ENCODE peak calls at places on chromosomes 4 and X, in five cellular contexts. One of them, this sample, is unnamed.

GRCh38 chr4:16192631-16193483 is 33.4 kb downstream of the TAPT1 start:
- DNase-seq in mammary epithelial cell: no peak
- DNase-seq in uterus: no peak
- DNase-seq in left lung: no peak
- DNase-seq in Peyer's patch: no peak
- DNase-seq in this sample: no peak

GRCh38 chr4:185343726-185344581 is 51.8 kb downstream of the LRP2BP start:
- DNase-seq in mammary epithelial cell: peak; percentile 5
- DNase-seq in uterus: peak; percentile 77
- DNase-seq in left lung: no peak
- DNase-seq in Peyer's patch: no peak
- DNase-seq in this sample: peak; percentile 10

GRCh38 chrX:24870143-24870542 is 145.6 kb downstream of the ARX start:
- DNase-seq in mammary epithelial cell: no peak
- DNase-seq in uterus: no peak
- DNase-seq in left lung: no peak
- DNase-seq in Peyer's patch: no peak
- DNase-seq in this sample: no peak

GRCh38 chr4:119025440-119025839 is 110.2 kb upstream of the MYOZ2 start:
- DNase-seq in mammary epithelial cell: peak; percentile 74
- DNase-seq in uterus: peak; percentile 79
- DNase-seq in left lung: peak; percentile 61
- DNase-seq in Peyer's patch: peak; percentile 79
- DNase-seq in this sample: peak; percentile 14

GRCh38 chrX:1248381-1249061 is 20.1 kb upstream of the CSF2RA start:
- DNase-seq in mammary epithelial cell: no peak
- DNase-seq in uterus: no peak
- DNase-seq in left lung: no peak
- DNase-seq in Peyer's patch: no peak
- DNase-seq in this sample: no peak

GRCh38 chrX:68719181-68719903 is 71.9 kb downstream of the STARD8 start:
- DNase-seq in mammary epithelial cell: no peak
- DNase-seq in uterus: peak; percentile 1
- DNase-seq in left lung: peak; percentile 18
- DNase-seq in Peyer's patch: peak; percentile 41
- DNase-seq in this sample: no peak

GRCh38 chrX:122504026-122504425 is 680.1 kb upstream of the GRIA3 start:
- DNase-seq in mammary epithelial cell: peak; percentile 52
- DNase-seq in uterus: no peak
- DNase-seq in left lung: no peak
- DNase-seq in Peyer's patch: no peak
- DNase-seq in this sample: no peak

GRCh38 chrX:85017721-85018120 is 14.0 kb downstream of the APOOL start:
- DNase-seq in mammary epithelial cell: no peak
- DNase-seq in uterus: no peak
- DNase-seq in left lung: no peak
- DNase-seq in Peyer's patch: no peak
- DNase-seq in this sample: no peak

GRCh38 chr4:95170176-95170575 is 378.6 kb downstream of the UNC5C start:
- DNase-seq in mammary epithelial cell: no peak
- DNase-seq in uterus: no peak
- DNase-seq in left lung: no peak
- DNase-seq in Peyer's patch: no peak
- DNase-seq in this sample: no peak

GRCh38 chrX:152905081-152905420 is 7.2 kb downstream of the ZNF185 start:
- DNase-seq in mammary epithelial cell: no peak
- DNase-seq in uterus: no peak
- DNase-seq in left lung: no peak
- DNase-seq in Peyer's patch: no peak
- DNase-seq in this sample: no peak

GRCh38 chr4:104976258-104976657 is 170.4 kb upstream of the TET2 start:
- DNase-seq in mammary epithelial cell: no peak
- DNase-seq in uterus: no peak
- DNase-seq in left lung: no peak
- DNase-seq in Peyer's patch: no peak
- DNase-seq in this sample: no peak

GRCh38 chrX:30892591-30892990 is 3.5 kb upstream of the TAB3 start:
- DNase-seq in mammary epithelial cell: peak; percentile 71
- DNase-seq in uterus: no peak
- DNase-seq in left lung: no peak
- DNase-seq in Peyer's patch: no peak
- DNase-seq in this sample: no peak

GRCh38 chr4:80173387-80173786 is 23.9 kb upstream of the PRDM8 start:
- DNase-seq in mammary epithelial cell: peak; percentile 87
- DNase-seq in uterus: no peak
- DNase-seq in left lung: no peak
- DNase-seq in Peyer's patch: peak; percentile 73
- DNase-seq in this sample: peak; percentile 62

GRCh38 chrX:122475306-122475705 is 708.8 kb upstream of the GRIA3 start:
- DNase-seq in mammary epithelial cell: peak; percentile 47
- DNase-seq in uterus: no peak
- DNase-seq in left lung: no peak
- DNase-seq in Peyer's patch: no peak
- DNase-seq in this sample: no peak

GRCh38 chr4:15756361-15756861 is 21.7 kb upstream of the CD38 start:
- DNase-seq in mammary epithelial cell: peak; percentile 91
- DNase-seq in uterus: no peak
- DNase-seq in left lung: no peak
- DNase-seq in Peyer's patch: peak; percentile 67
- DNase-seq in this sample: peak; percentile 43

GRCh38 chrX:122567911-122568310 is 616.2 kb upstream of the GRIA3 start:
- DNase-seq in mammary epithelial cell: no peak
- DNase-seq in uterus: no peak
- DNase-seq in left lung: no peak
- DNase-seq in Peyer's patch: no peak
- DNase-seq in this sample: no peak

GRCh38 chr4:1800805-1801204 is 7.7 kb downstream of the FGFR3 start:
- DNase-seq in mammary epithelial cell: no peak
- DNase-seq in uterus: no peak
- DNase-seq in left lung: no peak
- DNase-seq in Peyer's patch: no peak
- DNase-seq in this sample: no peak

GRCh38 chr4:4559596-4559995 is 17.7 kb upstream of the STX18 start:
- DNase-seq in mammary epithelial cell: peak; percentile 57
- DNase-seq in uterus: no peak
- DNase-seq in left lung: no peak
- DNase-seq in Peyer's patch: no peak
- DNase-seq in this sample: no peak

GRCh38 chr4:145842224-145842887 is 96.3 kb downstream of the ZNF827 start:
- DNase-seq in mammary epithelial cell: no peak
- DNase-seq in uterus: no peak
- DNase-seq in left lung: no peak
- DNase-seq in Peyer's patch: no peak
- DNase-seq in this sample: peak; percentile 8

GRCh38 chr4:169236901-169237626 is 33.7 kb downstream of the SH3RF1 start:
- DNase-seq in mammary epithelial cell: no peak
- DNase-seq in uterus: no peak
- DNase-seq in left lung: no peak
- DNase-seq in Peyer's patch: no peak
- DNase-seq in this sample: peak; percentile 54

DNA sequence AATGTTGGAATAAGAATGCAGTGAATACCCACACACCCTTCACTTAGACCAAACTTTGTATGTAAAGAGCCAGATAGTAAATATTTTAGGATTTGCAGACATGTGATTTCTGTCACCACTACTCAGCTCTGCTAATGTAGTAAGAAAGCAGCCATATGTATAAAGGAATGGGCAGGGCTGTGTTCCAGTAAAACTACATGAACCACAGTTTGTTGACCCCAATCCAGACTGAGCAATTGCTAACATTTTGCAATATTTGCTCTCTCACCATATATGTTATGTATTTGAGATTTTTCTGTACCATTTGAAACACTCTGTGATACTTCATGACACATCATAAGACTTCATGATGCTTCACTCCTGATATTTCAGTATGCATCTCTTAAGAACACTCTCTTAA is 32.0 kb upstream of the TBC1D1 start:
- DNase-seq in mammary epithelial cell: no peak
- DNase-seq in uterus: no peak
- DNase-seq in left lung: no peak
- DNase-seq in Peyer's patch: no peak
- DNase-seq in this sample: no peak
- H3K36me3 ChIP-seq in mammary epithelial cell: peaks cover 20% of the 10 kb centered on the region
- H3K36me3 ChIP-seq in uterus: no peaks in the 10 kb centered on the region
- H3K36me3 ChIP-seq in left lung: peaks cover 28% of the 10 kb centered on the region
- H3K36me3 ChIP-seq in Peyer's patch: no peaks in the 10 kb centered on the region
- H3K36me3 ChIP-seq in this sample: peaks cover 5% of the 10 kb centered on the region

GRCh38 chr4:271492-272103 is 33.7 kb downstream of the ZNF732 start:
- DNase-seq in mammary epithelial cell: no peak
- DNase-seq in uterus: no peak
- DNase-seq in left lung: no peak
- DNase-seq in Peyer's patch: no peak
- DNase-seq in this sample: no peak

GRCh38 chr4:273312-274017 is 31.8 kb downstream of the ZNF732 start:
- DNase-seq in mammary epithelial cell: no peak
- DNase-seq in uterus: no peak
- DNase-seq in left lung: no peak
- DNase-seq in Peyer's patch: no peak
- DNase-seq in this sample: no peak
- H3K36me3 ChIP-seq in mammary epithelial cell: no peaks in the 10 kb centered on the region
- H3K36me3 ChIP-seq in uterus: no peaks in the 10 kb centered on the region
- H3K36me3 ChIP-seq in left lung: peaks cover 8% of the 10 kb centered on the region
- H3K36me3 ChIP-seq in Peyer's patch: no peaks in the 10 kb centered on the region
- H3K36me3 ChIP-seq in this sample: no peaks in the 10 kb centered on the region

GRCh38 chr4:6610856-6611430 is 29.5 kb upstream of the MRFAP1 start:
- DNase-seq in mammary epithelial cell: no peak
- DNase-seq in uterus: no peak
- DNase-seq in left lung: no peak
- DNase-seq in Peyer's patch: no peak
- DNase-seq in this sample: no peak
- H3K36me3 ChIP-seq in mammary epithelial cell: peaks cover 2% of the 10 kb centered on the region
- H3K36me3 ChIP-seq in uterus: no peaks in the 10 kb centered on the region
- H3K36me3 ChIP-seq in left lung: peaks cover 93% of the 10 kb centered on the region
- H3K36me3 ChIP-seq in Peyer's patch: no peaks in the 10 kb centered on the region
- H3K36me3 ChIP-seq in this sample: no peaks in the 10 kb centered on the region

DNA sequence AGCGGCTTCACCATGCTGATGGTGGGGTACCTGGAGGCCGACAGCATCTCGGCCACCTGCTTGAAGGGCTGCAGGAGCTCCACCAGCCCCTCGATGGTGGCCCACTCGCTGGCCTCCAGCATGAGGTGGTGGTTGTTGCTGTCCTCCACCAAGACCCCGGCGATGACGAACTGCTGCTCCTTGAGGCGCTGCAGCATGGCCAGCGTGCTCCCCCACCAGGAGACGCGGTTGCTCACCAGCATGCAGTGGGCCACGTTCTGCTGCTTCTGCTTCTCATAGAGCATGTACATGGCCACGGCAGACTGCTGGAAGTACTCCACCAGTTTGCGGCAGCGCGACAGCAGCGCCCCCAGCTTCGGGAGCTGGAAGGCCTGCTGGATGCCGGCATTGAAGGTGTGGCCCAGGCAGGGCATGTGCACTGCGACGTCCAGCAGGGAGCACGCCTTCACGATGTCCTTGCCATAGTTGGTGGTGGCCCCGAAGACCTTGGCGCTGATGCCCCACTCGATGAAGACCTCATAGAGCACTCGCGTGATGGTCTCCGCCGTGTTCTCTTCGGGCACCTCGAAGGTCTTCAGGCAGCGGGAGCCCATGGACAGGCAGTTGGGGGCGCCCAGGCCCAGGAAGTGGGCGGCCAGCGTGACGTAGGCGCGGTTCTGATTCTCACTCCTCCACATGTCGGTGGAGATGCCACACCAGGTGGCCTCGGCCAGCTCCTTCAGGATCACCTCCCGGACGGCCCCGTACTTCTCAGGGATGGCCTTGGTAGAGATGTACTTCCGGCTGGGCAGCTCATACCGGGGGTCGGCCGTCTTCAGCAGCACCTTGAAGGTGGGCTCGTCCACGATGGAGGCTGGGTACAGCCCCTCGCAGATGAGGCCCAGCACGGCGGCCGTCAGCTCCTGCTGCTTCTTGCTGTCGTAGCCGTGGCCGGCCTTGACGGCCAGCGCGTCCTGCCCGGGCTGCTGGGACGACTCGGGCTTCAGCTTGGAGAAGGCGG is 11.0 kb downstream of the DHRSX start:
- DNase-seq in mammary epithelial cell: no peak
- DNase-seq in uterus: no peak
- DNase-seq in left lung: no peak
- DNase-seq in Peyer's patch: no peak
- DNase-seq in this sample: no peak
- H3K36me3 ChIP-seq in mammary epithelial cell: peaks cover 1% of the 10 kb centered on the region
- H3K36me3 ChIP-seq in uterus: no peaks in the 10 kb centered on the region
- H3K36me3 ChIP-seq in left lung: peaks cover 69% of the 10 kb centered on the region
- H3K36me3 ChIP-seq in Peyer's patch: no peaks in the 10 kb centered on the region
- H3K36me3 ChIP-seq in this sample: peaks cover 79% of the 10 kb centered on the region

GRCh38 chr4:122203407-122203806 is 51.3 kb downstream of the BLTP1 start:
- DNase-seq in mammary epithelial cell: no peak
- DNase-seq in uterus: no peak
- DNase-seq in left lung: no peak
- DNase-seq in Peyer's patch: no peak
- DNase-seq in this sample: no peak

GRCh38 chr4:122205687-122206086 is 53.6 kb downstream of the BLTP1 start:
- DNase-seq in mammary epithelial cell: no peak
- DNase-seq in uterus: no peak
- DNase-seq in left lung: no peak
- DNase-seq in Peyer's patch: no peak
- DNase-seq in this sample: no peak
- H3K36me3 ChIP-seq in mammary epithelial cell: peaks cover 6% of the 10 kb centered on the region
- H3K36me3 ChIP-seq in uterus: no peaks in the 10 kb centered on the region
- H3K36me3 ChIP-seq in left lung: peaks cover 57% of the 10 kb centered on the region
- H3K36me3 ChIP-seq in Peyer's patch: no peaks in the 10 kb centered on the region
- H3K36me3 ChIP-seq in this sample: peaks cover 7% of the 10 kb centered on the region

GRCh38 chr4:153593166-153593565 is 90.9 kb upstream of the TLR2 start:
- DNase-seq in mammary epithelial cell: no peak
- DNase-seq in uterus: no peak
- DNase-seq in left lung: no peak
- DNase-seq in Peyer's patch: no peak
- DNase-seq in this sample: no peak
- H3K36me3 ChIP-seq in mammary epithelial cell: peaks cover 6% of the 10 kb centered on the region
- H3K36me3 ChIP-seq in uterus: no peaks in the 10 kb centered on the region
- H3K36me3 ChIP-seq in left lung: peaks cover 87% of the 10 kb centered on the region
- H3K36me3 ChIP-seq in Peyer's patch: no peaks in the 10 kb centered on the region
- H3K36me3 ChIP-seq in this sample: peaks cover 5% of the 10 kb centered on the region

GRCh38 chr4:87123241-87123640 is 97.2 kb downstream of the KLHL8 start:
- DNase-seq in mammary epithelial cell: no peak
- DNase-seq in uterus: no peak
- DNase-seq in left lung: no peak
- DNase-seq in Peyer's patch: no peak
- DNase-seq in this sample: no peak

GRCh38 chr4:87120411-87121162 is 99.8 kb downstream of the KLHL8 start:
- DNase-seq in mammary epithelial cell: peak; percentile 97
- DNase-seq in uterus: peak; percentile 80
- DNase-seq in left lung: peak; percentile 68
- DNase-seq in Peyer's patch: no peak
- DNase-seq in this sample: no peak

GRCh38 chr4:87119965-87120364 is 100.5 kb downstream of the KLHL8 start:
- DNase-seq in mammary epithelial cell: peak; percentile 35
- DNase-seq in uterus: no peak
- DNase-seq in left lung: no peak
- DNase-seq in Peyer's patch: no peak
- DNase-seq in this sample: no peak

GRCh38 chr4:87122252-87122651 is 98.2 kb downstream of the KLHL8 start:
- DNase-seq in mammary epithelial cell: peak; percentile 73
- DNase-seq in uterus: no peak
- DNase-seq in left lung: peak; percentile 55
- DNase-seq in Peyer's patch: no peak
- DNase-seq in this sample: no peak

GRCh38 chr4:87121332-87122065 is 98.9 kb downstream of the KLHL8 start:
- DNase-seq in mammary epithelial cell: peak; percentile 94
- DNase-seq in uterus: no peak
- DNase-seq in left lung: no peak
- DNase-seq in Peyer's patch: no peak
- DNase-seq in this sample: peak; percentile 69
- H3K36me3 ChIP-seq in mammary epithelial cell: peaks cover 2% of the 10 kb centered on the region
- H3K36me3 ChIP-seq in uterus: no peaks in the 10 kb centered on the region
- H3K36me3 ChIP-seq in left lung: peaks cover 54% of the 10 kb centered on the region
- H3K36me3 ChIP-seq in Peyer's patch: no peaks in the 10 kb centered on the region
- H3K36me3 ChIP-seq in this sample: no peaks in the 10 kb centered on the region